ENCODE peak calls at places on chromosome X, in seven cellular contexts. One of them, this sample, is unnamed.
A peak's percentile ranks its signal among the peaks of the same experiment; 100 is the strongest.

GRCh38 chrX:19775830-19776498 is 111.4 kb downstream of the SH3KBP1 start:
- DNase-seq in CD8-positive, alpha-beta T cell: no peak
- DNase-seq in fibroblast of pulmonary artery: no peak
- DNase-seq in WERI-Rb-1: no peak
- DNase-seq in prostate gland: no peak
- DNase-seq in left lung: no peak
- DNase-seq in cardiac fibroblast: no peak
- DNase-seq in this sample: no peak

GRCh38 chrX:97199501-97199900 is 315.8 kb downstream of the RPA4 start:
- DNase-seq in cardiac fibroblast: peak; percentile 26
- DNase-seq in fibroblast of pulmonary artery: peak; percentile 23
- DNase-seq in left lung: no peak
- DNase-seq in prostate gland: no peak
- DNase-seq in CD8-positive, alpha-beta T cell: no peak
- DNase-seq in WERI-Rb-1: no peak
- DNase-seq in this sample: no peak

GRCh38 chrX:71103110-71103983 is 3.2 kb downstream of the CXorf65 start:
- DNase-seq in cardiac fibroblast: no peak
- DNase-seq in CD8-positive, alpha-beta T cell: peak; percentile 51
- DNase-seq in fibroblast of pulmonary artery: no peak
- DNase-seq in WERI-Rb-1: peak; percentile 75
- DNase-seq in left lung: no peak
- DNase-seq in prostate gland: no peak
- DNase-seq in this sample: peak; percentile 54

GRCh38 chrX:20361081-20361889 is 94.6 kb upstream of the RPS6KA3 start:
- DNase-seq in WERI-Rb-1: no peak
- DNase-seq in cardiac fibroblast: peak; percentile 76
- DNase-seq in left lung: no peak
- DNase-seq in fibroblast of pulmonary artery: peak; percentile 71
- DNase-seq in CD8-positive, alpha-beta T cell: no peak
- DNase-seq in prostate gland: no peak
- DNase-seq in this sample: no peak

GRCh38 chrX:103685396-103685795 is 1.1 kb downstream of the MORF4L2 start:
- DNase-seq in WERI-Rb-1: no peak
- DNase-seq in left lung: no peak
- DNase-seq in fibroblast of pulmonary artery: peak; percentile 34
- DNase-seq in cardiac fibroblast: no peak
- DNase-seq in CD8-positive, alpha-beta T cell: no peak
- DNase-seq in prostate gland: no peak
- DNase-seq in this sample: no peak

GRCh38 chrX:13662537-13662841 is 9.5 kb downstream of the TCEANC start:
- DNase-seq in fibroblast of pulmonary artery: peak; percentile 51
- DNase-seq in cardiac fibroblast: peak; percentile 78
- DNase-seq in WERI-Rb-1: no peak
- DNase-seq in left lung: no peak
- DNase-seq in CD8-positive, alpha-beta T cell: no peak
- DNase-seq in prostate gland: no peak
- DNase-seq in this sample: no peak

GRCh38 chrX:23871905-23872546 is 35.7 kb downstream of the APOO start:
- DNase-seq in fibroblast of pulmonary artery: no peak
- DNase-seq in left lung: no peak
- DNase-seq in WERI-Rb-1: no peak
- DNase-seq in cardiac fibroblast: no peak
- DNase-seq in prostate gland: no peak
- DNase-seq in CD8-positive, alpha-beta T cell: no peak
- DNase-seq in this sample: no peak

GRCh38 chrX:121407627-121408026 is 360.2 kb downstream of the GLUD2 start:
- DNase-seq in cardiac fibroblast: no peak
- DNase-seq in fibroblast of pulmonary artery: no peak
- DNase-seq in prostate gland: no peak
- DNase-seq in CD8-positive, alpha-beta T cell: no peak
- DNase-seq in WERI-Rb-1: no peak
- DNase-seq in left lung: no peak
- DNase-seq in this sample: no peak

GRCh38 chrX:131816551-131817136 is 206.5 kb upstream of the STK26 start:
- DNase-seq in fibroblast of pulmonary artery: no peak
- DNase-seq in CD8-positive, alpha-beta T cell: no peak
- DNase-seq in WERI-Rb-1: peak; percentile 59
- DNase-seq in cardiac fibroblast: no peak
- DNase-seq in left lung: no peak
- DNase-seq in prostate gland: peak; percentile 7
- DNase-seq in this sample: peak; percentile 52

GRCh38 chrX:53678667-53679066 is 7.9 kb downstream of the HUWE1 start:
- DNase-seq in CD8-positive, alpha-beta T cell: no peak
- DNase-seq in cardiac fibroblast: peak; percentile 7
- DNase-seq in prostate gland: no peak
- DNase-seq in fibroblast of pulmonary artery: no peak
- DNase-seq in left lung: no peak
- DNase-seq in WERI-Rb-1: no peak
- DNase-seq in this sample: no peak

GRCh38 chrX:4379071-4379470 is 665.6 kb upstream of the PRKX start:
- DNase-seq in fibroblast of pulmonary artery: no peak
- DNase-seq in cardiac fibroblast: no peak
- DNase-seq in WERI-Rb-1: no peak
- DNase-seq in prostate gland: no peak
- DNase-seq in left lung: no peak
- DNase-seq in CD8-positive, alpha-beta T cell: no peak
- DNase-seq in this sample: no peak

GRCh38 chrX:28659269-28659668 is 72.0 kb downstream of the IL1RAPL1 start:
- DNase-seq in CD8-positive, alpha-beta T cell: no peak
- DNase-seq in WERI-Rb-1: no peak
- DNase-seq in left lung: no peak
- DNase-seq in fibroblast of pulmonary artery: no peak
- DNase-seq in cardiac fibroblast: no peak
- DNase-seq in prostate gland: no peak
- DNase-seq in this sample: no peak

GRCh38 chrX:120749141-120749846 is 119.4 kb upstream of the C1GALT1C1 start:
- DNase-seq in CD8-positive, alpha-beta T cell: no peak
- DNase-seq in cardiac fibroblast: no peak
- DNase-seq in WERI-Rb-1: no peak
- DNase-seq in prostate gland: no peak
- DNase-seq in left lung: no peak
- DNase-seq in fibroblast of pulmonary artery: no peak
- DNase-seq in this sample: no peak

GRCh38 chrX:12922600-12922919 is 16.1 kb downstream of the TLR8 start:
- DNase-seq in prostate gland: no peak
- DNase-seq in WERI-Rb-1: no peak
- DNase-seq in cardiac fibroblast: no peak
- DNase-seq in CD8-positive, alpha-beta T cell: no peak
- DNase-seq in fibroblast of pulmonary artery: no peak
- DNase-seq in left lung: no peak
- DNase-seq in this sample: no peak

DNA sequence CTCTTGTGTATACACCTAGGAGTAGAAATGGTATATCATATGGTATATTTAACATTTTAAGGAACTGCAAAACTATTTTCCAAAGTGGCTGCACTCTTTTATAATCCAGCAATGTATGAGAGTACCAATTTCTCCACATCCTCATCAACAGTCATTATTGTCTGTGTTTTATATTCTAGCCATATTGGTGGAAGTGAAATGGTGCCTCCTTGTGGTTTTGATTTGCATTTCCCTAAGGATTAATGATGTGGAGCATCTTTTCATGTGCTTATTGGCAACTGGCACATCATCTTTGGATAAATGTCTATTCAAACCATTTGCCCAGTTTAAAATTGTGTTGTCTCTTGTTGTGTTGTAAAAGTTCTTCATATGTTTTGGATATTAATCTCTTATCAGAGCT is 9.6 kb downstream of the BMP15 start:
- DNase-seq in cardiac fibroblast: peak; percentile 20
- DNase-seq in CD8-positive, alpha-beta T cell: no peak
- DNase-seq in left lung: no peak
- DNase-seq in prostate gland: peak; percentile 4
- DNase-seq in WERI-Rb-1: no peak
- DNase-seq in fibroblast of pulmonary artery: peak; percentile 41
- DNase-seq in this sample: no peak
- TF ChIP-seq CTCF in cardiac fibroblast: peak; percentile 25
- TF ChIP-seq CTCF in CD8-positive, alpha-beta T cell: no peak
- TF ChIP-seq CTCF in left lung: no peak
- TF ChIP-seq CTCF in prostate gland: no peak
- TF ChIP-seq CTCF in WERI-Rb-1: peak; percentile 5
- TF ChIP-seq CTCF in fibroblast of pulmonary artery: peak; percentile 48
- TF ChIP-seq CTCF in this sample: no peak

GRCh38 chrX:39818071-39818470 is 279.7 kb downstream of the BCOR start:
- DNase-seq in CD8-positive, alpha-beta T cell: no peak
- DNase-seq in fibroblast of pulmonary artery: no peak
- DNase-seq in prostate gland: no peak
- DNase-seq in left lung: no peak
- DNase-seq in cardiac fibroblast: no peak
- DNase-seq in WERI-Rb-1: no peak
- DNase-seq in this sample: no peak
- TF ChIP-seq CTCF in CD8-positive, alpha-beta T cell: no peak
- TF ChIP-seq CTCF in fibroblast of pulmonary artery: no peak
- TF ChIP-seq CTCF in prostate gland: no peak
- TF ChIP-seq CTCF in left lung: no peak
- TF ChIP-seq CTCF in cardiac fibroblast: no peak
- TF ChIP-seq CTCF in WERI-Rb-1: no peak
- TF ChIP-seq CTCF in this sample: no peak

GRCh38 chrX:48998391-48998790 is 3.7 kb downstream of the GRIPAP1 start:
- DNase-seq in prostate gland: no peak
- DNase-seq in left lung: no peak
- DNase-seq in fibroblast of pulmonary artery: peak; percentile 5
- DNase-seq in WERI-Rb-1: peak; percentile 20
- DNase-seq in CD8-positive, alpha-beta T cell: no peak
- DNase-seq in cardiac fibroblast: no peak
- DNase-seq in this sample: no peak
- TF ChIP-seq CTCF in prostate gland: no peak
- TF ChIP-seq CTCF in left lung: no peak
- TF ChIP-seq CTCF in fibroblast of pulmonary artery: no peak
- TF ChIP-seq CTCF in WERI-Rb-1: peak; percentile 36
- TF ChIP-seq CTCF in CD8-positive, alpha-beta T cell: no peak
- TF ChIP-seq CTCF in cardiac fibroblast: no peak
- TF ChIP-seq CTCF in this sample: no peak

DNA sequence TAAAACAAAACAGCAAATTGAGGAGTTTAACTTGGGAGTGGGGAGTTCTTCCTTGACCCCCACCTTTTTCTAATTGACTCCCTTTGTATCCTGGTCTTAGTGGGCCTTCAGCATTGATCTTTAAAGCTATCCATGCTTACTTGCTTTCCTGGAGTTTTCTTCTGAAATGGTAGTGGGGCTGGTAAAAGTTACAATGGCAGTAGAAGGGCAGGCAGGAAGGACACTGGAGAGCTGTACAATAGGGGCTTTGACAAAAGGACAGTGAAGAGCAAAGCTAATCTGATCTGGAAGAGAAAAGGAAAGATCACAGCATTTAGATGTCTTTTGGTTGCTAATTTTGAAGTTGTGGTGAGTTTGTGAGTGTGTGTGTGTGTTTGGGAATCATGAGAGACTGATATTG is 111.5 kb downstream of the MID1 start:
- DNase-seq in WERI-Rb-1: no peak
- DNase-seq in prostate gland: no peak
- DNase-seq in CD8-positive, alpha-beta T cell: no peak
- DNase-seq in cardiac fibroblast: no peak
- DNase-seq in left lung: no peak
- DNase-seq in fibroblast of pulmonary artery: no peak
- DNase-seq in this sample: no peak
- TF ChIP-seq CTCF in WERI-Rb-1: no peak
- TF ChIP-seq CTCF in prostate gland: no peak
- TF ChIP-seq CTCF in CD8-positive, alpha-beta T cell: no peak
- TF ChIP-seq CTCF in cardiac fibroblast: no peak
- TF ChIP-seq CTCF in left lung: no peak
- TF ChIP-seq CTCF in fibroblast of pulmonary artery: no peak
- TF ChIP-seq CTCF in this sample: no peak

GRCh38 chrX:128458888-128459287 is 406.7 kb upstream of the ACTRT1 start:
- DNase-seq in CD8-positive, alpha-beta T cell: no peak
- DNase-seq in WERI-Rb-1: no peak
- DNase-seq in fibroblast of pulmonary artery: no peak
- DNase-seq in prostate gland: no peak
- DNase-seq in cardiac fibroblast: no peak
- DNase-seq in left lung: no peak
- DNase-seq in this sample: no peak

GRCh38 chrX:128457674-128458073 is 405.5 kb upstream of the ACTRT1 start:
- DNase-seq in prostate gland: no peak
- DNase-seq in WERI-Rb-1: no peak
- DNase-seq in left lung: no peak
- DNase-seq in cardiac fibroblast: no peak
- DNase-seq in fibroblast of pulmonary artery: no peak
- DNase-seq in CD8-positive, alpha-beta T cell: no peak
- DNase-seq in this sample: no peak

GRCh38 chrX:128464091-128464490 is 411.9 kb upstream of the ACTRT1 start:
- DNase-seq in fibroblast of pulmonary artery: no peak
- DNase-seq in WERI-Rb-1: no peak
- DNase-seq in left lung: no peak
- DNase-seq in prostate gland: no peak
- DNase-seq in cardiac fibroblast: no peak
- DNase-seq in CD8-positive, alpha-beta T cell: no peak
- DNase-seq in this sample: no peak

DNA sequence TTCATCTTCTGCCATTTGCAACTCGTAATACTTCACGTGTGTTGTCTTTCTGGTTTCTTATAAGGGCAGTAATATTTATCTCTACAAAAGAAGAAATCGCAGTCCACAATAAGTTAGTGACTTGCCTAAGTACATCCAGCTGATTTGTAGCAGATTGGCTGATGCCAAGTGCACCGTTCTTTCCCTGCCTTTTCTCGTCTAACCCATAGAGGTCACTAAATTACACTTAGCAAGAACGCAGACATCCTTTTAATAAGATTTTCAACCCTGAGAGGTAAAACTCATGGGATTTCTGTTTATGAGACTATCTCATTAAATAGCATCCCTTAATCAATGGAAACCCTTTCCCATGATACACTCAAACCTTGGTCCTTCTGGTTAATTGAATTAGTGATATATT is 408.6 kb upstream of the ACTRT1 start:
- DNase-seq in cardiac fibroblast: no peak
- DNase-seq in prostate gland: no peak
- DNase-seq in WERI-Rb-1: no peak
- DNase-seq in left lung: no peak
- DNase-seq in CD8-positive, alpha-beta T cell: no peak
- DNase-seq in fibroblast of pulmonary artery: no peak
- DNase-seq in this sample: no peak
- TF ChIP-seq CTCF in cardiac fibroblast: no peak
- TF ChIP-seq CTCF in prostate gland: no peak
- TF ChIP-seq CTCF in WERI-Rb-1: peak; percentile 41
- TF ChIP-seq CTCF in left lung: no peak
- TF ChIP-seq CTCF in CD8-positive, alpha-beta T cell: no peak
- TF ChIP-seq CTCF in fibroblast of pulmonary artery: no peak
- TF ChIP-seq CTCF in this sample: no peak

GRCh38 chrX:34918091-34918736 is 24.4 kb upstream of the FAM47B start:
- DNase-seq in CD8-positive, alpha-beta T cell: no peak
- DNase-seq in WERI-Rb-1: no peak
- DNase-seq in left lung: no peak
- DNase-seq in prostate gland: no peak
- DNase-seq in fibroblast of pulmonary artery: peak; percentile 45
- DNase-seq in cardiac fibroblast: peak; percentile 31
- DNase-seq in this sample: no peak

GRCh38 chrX:34915463-34916225 is 27.0 kb upstream of the FAM47B start:
- DNase-seq in prostate gland: no peak
- DNase-seq in WERI-Rb-1: no peak
- DNase-seq in left lung: no peak
- DNase-seq in fibroblast of pulmonary artery: no peak
- DNase-seq in CD8-positive, alpha-beta T cell: no peak
- DNase-seq in cardiac fibroblast: no peak
- DNase-seq in this sample: no peak

GRCh38 chrX:34917146-34917545 is 25.4 kb upstream of the FAM47B start:
- DNase-seq in prostate gland: no peak
- DNase-seq in CD8-positive, alpha-beta T cell: no peak
- DNase-seq in left lung: no peak
- DNase-seq in cardiac fibroblast: no peak
- DNase-seq in WERI-Rb-1: no peak
- DNase-seq in fibroblast of pulmonary artery: no peak
- DNase-seq in this sample: no peak

GRCh38 chrX:34918856-34919255 is 23.7 kb upstream of the FAM47B start:
- DNase-seq in fibroblast of pulmonary artery: peak; percentile 71
- DNase-seq in left lung: no peak
- DNase-seq in prostate gland: peak; percentile 4
- DNase-seq in CD8-positive, alpha-beta T cell: no peak
- DNase-seq in WERI-Rb-1: peak; percentile 27
- DNase-seq in cardiac fibroblast: peak; percentile 67
- DNase-seq in this sample: no peak
- TF ChIP-seq CTCF in fibroblast of pulmonary artery: peak; percentile 59
- TF ChIP-seq CTCF in left lung: no peak
- TF ChIP-seq CTCF in prostate gland: peak; percentile 18
- TF ChIP-seq CTCF in CD8-positive, alpha-beta T cell: no peak
- TF ChIP-seq CTCF in WERI-Rb-1: peak; percentile 59
- TF ChIP-seq CTCF in cardiac fibroblast: peak; percentile 52
- TF ChIP-seq CTCF in this sample: no peak

This sample was measured in GM13977.